ENCODE peak calls at places on chromosomes 11 and 22, in five cellular contexts. K, I, N, R and J are unnamed samples.

GRCh38 chr11:117171648-117172051 is 6.9 kb upstream of the SIDT2 start:
- DNase-seq in K (peak; percentile 54), I (peak; percentile 18), N (no peak), R (no peak), J (no peak)

GRCh38 chr11:17350455-17351170 is 987 bp upstream of the NCR3LG1 start:
- DNase-seq in K (no peak), I (no peak), N (no peak), R (no peak), J (peak; percentile 33)

GRCh38 chr11:2137202-2138071 is 1.8 kb downstream of the IGF2 start:
- DNase-seq in K (peak; percentile 48), I (peak; percentile 87), N (peak; percentile 86), R (peak; percentile 80), J (peak; percentile 43)

GRCh38 chr11:13183094-13183825 is 94.3 kb upstream of the BMAL1 start:
- DNase-seq in K (peak; percentile 54), I (peak; percentile 52), N (no peak), R (no peak), J (peak; percentile 98)

GRCh38 chr11:70581991-70582885 is 183.9 kb downstream of the CTTN start:
- DNase-seq in K (no peak), I (no peak), N (no peak), R (no peak), J (no peak)

GRCh38 chr22:38788417-38788816 is 5.5 kb downstream of the DNAL4 start:
- DNase-seq in K (peak; percentile 96), I (peak; percentile 96), N (no peak), R (no peak), J (no peak)

GRCh38 chr11:1437500-1437899 is 47.8 kb downstream of the BRSK2 start:
- DNase-seq in K (peak; percentile 42), I (peak; percentile 76), N (no peak), R (no peak), J (no peak)

GRCh38 chr11:36306888-36307287 is 10.8 kb downstream of the PRR5L start:
- DNase-seq in K (no peak), I (peak; percentile 69), N (no peak), R (no peak), J (peak; percentile 13)

GRCh38 chr11:1641096-1641495 is 11.5 kb downstream of the KRTAP5-5 start:
- DNase-seq in K (no peak), I (no peak), N (no peak), R (no peak), J (no peak)

GRCh38 chr22:40209945-40210485 is 32.3 kb downstream of the TNRC6B start:
- DNase-seq in K (no peak), I (no peak), N (no peak), R (no peak), J (no peak)

GRCh38 chr11:926341-926916 is 759 bp downstream of the AP2A2 start:
- DNase-seq in K (peak; percentile 69), I (peak; percentile 85), N (no peak), R (no peak), J (peak; percentile 58)

GRCh38 chr11:44564198-44564597 is 1.3 kb upstream of the CD82 start:
- DNase-seq in K (peak; percentile 28), I (no peak), N (no peak), R (no peak), J (no peak)

GRCh38 chr11:8060801-8061554 is 20.0 kb upstream of the TUB start:
- DNase-seq in K (peak; percentile 94), I (no peak), N (no peak), R (no peak), J (no peak)

GRCh38 chr11:64745219-64745522 is 1.2 kb upstream of the RASGRP2 start:
- DNase-seq in K (no peak), I (no peak), N (no peak), R (no peak), J (no peak)

GRCh38 chr11:83363280-83363679 is 77.1 kb upstream of the CCDC90B start:
- DNase-seq in K (no peak), I (no peak), N (no peak), R (no peak), J (peak; percentile 12)

GRCh38 chr11:83970061-83970671 is 684.0 kb upstream of the CCDC90B start:
- DNase-seq in K (no peak), I (no peak), N (no peak), R (no peak), J (no peak)

GRCh38 chr11:101444851-101445250 is 139.0 kb downstream of the TRPC6 start:
- DNase-seq in K (no peak), I (no peak), N (no peak), R (no peak), J (no peak)

GRCh38 chr22:19853879-19854777 is 546 bp downstream of the GNB1L start:
- DNase-seq in K (no peak), I (no peak), N (no peak), R (no peak), J (no peak)

GRCh38 chr11:11982975-11983374 is 25.5 kb downstream of the DKK3 start:
- DNase-seq in K (peak; percentile 75), I (no peak), N (no peak), R (no peak), J (no peak)

GRCh38 chr11:2297623-2298030 is 4.1 kb downstream of the C11orf21 start:
- DNase-seq in K (no peak), I (no peak), N (no peak), R (no peak), J (no peak)

GRCh38 chr22:25881353-25881752 is 139.4 kb downstream of the MYO18B start:
- DNase-seq in K (no peak), I (no peak), N (no peak), R (no peak), J (no peak)

GRCh38 chr11:43992834-43993637 is 50.6 kb downstream of the C11orf96 start:
- DNase-seq in K (peak; percentile 53), I (peak; percentile 38), N (no peak), R (no peak), J (no peak)

GRCh38 chr11:13595166-13595565 is 73.3 kb upstream of the FAR1 start:
- DNase-seq in K (peak; percentile 42), I (no peak), N (no peak), R (no peak), J (peak; percentile 57)

GRCh38 chr11:128291835-128292234 is 295.5 kb downstream of the ETS1 start:
- DNase-seq in K (no peak), I (no peak), N (no peak), R (no peak), J (no peak)

GRCh38 chr11:130826572-130826971 is 89.7 kb downstream of the SNX19 start:
- DNase-seq in K (no peak), I (no peak), N (no peak), R (no peak), J (no peak)

GRCh38 chr11:10823152-10823579 is 14.4 kb upstream of the EIF4G2 start:
- DNase-seq in K (no peak), I (no peak), N (no peak), R (no peak), J (no peak)

GRCh38 chr11:126431401-126432064 is 76.0 kb downstream of the ST3GAL4 start:
- DNase-seq in K (peak; percentile 72), I (peak; percentile 72), N (no peak), R (no peak), J (peak; percentile 18)

GRCh38 chr11:96055706-96056387 is 131.9 kb upstream of the MTMR2 start:
- DNase-seq in K (peak; percentile 62), I (peak; percentile 54), N (no peak), R (peak; percentile 6), J (peak; percentile 48)

GRCh38 chr11:118931576-118931975 is 5.8 kb upstream of the BCL9L start:
- DNase-seq in K (no peak), I (no peak), N (no peak), R (no peak), J (no peak)

GRCh38 chr11:118930152-118930712 is 4.5 kb upstream of the BCL9L start:
- DNase-seq in K (peak; percentile 63), I (peak; percentile 82), N (peak; percentile 97), R (no peak), J (peak; percentile 99)

GRCh38 chr11:118928108-118928869 is 2.6 kb upstream of the BCL9L start:
- DNase-seq in K (peak; percentile 92), I (peak; percentile 94), N (peak; percentile 92), R (peak; percentile 95), J (peak; percentile 98)

GRCh38 chr11:118928870-118929495 is 3.3 kb upstream of the BCL9L start:
- DNase-seq in K (peak; percentile 41), I (peak; percentile 88), N (no peak), R (no peak), J (peak; percentile 52)

DNA sequence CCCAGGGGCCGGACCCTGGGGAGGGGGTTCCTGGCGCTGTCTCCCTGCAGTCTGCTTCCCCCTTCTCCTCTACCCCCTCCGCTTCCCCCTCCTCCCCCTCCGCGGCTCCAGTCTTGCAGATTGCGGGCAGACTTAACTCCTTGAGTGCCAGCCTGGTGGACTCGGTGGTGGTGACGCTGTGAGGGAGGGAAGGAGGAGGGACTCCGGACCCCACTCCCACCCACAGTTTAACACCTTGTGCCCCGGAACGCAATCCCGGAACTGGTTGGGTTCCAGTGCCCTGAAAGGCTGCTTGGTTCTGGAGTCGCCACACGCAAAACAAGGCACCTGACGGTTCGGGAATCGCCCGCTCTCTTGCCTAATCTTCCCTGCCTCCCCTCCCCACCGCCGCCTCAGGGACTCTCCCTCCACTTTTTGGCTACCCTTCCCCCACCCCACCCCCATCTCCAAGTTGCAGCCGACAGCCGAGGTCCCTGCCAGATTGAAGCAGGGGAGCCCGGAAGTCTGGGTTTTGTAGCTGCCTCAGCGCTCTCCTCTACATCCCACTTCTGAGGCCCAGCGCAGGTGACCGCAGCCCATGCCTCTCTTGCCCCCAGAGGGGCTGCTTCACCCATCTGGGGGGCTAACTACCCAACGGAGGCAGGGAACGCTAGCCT is 3.9 kb upstream of the BCL9L start:
- DNase-seq in K (peak; percentile 77), I (peak; percentile 95), N (peak; percentile 93), R (peak; percentile 89), J (peak; percentile 93)
- H3K14ac ChIP-seq in K (no peak overlapping the region), I (no peak overlapping the region), N (no peak overlapping the region), R (no peak overlapping the region), J (peak overlapping the region; percentile 69)

GRCh38 chr22:41976961-41977566 is 7.8 kb downstream of the SEPTIN3 start:
- DNase-seq in K (no peak), I (no peak), N (no peak), R (no peak), J (peak; percentile 30)
- H3K14ac ChIP-seq in K (no peak overlapping the region), I (no peak overlapping the region), N (peak overlapping the region; percentile 66), R (peak overlapping the region; percentile 84), J (peak overlapping the region; percentile 22)

GRCh38 chr22:30969532-30970355 is 679 bp downstream of the TUG1 start:
- DNase-seq in K (peak; percentile 44), I (peak; percentile 61), N (peak; percentile 32), R (no peak), J (peak; percentile 8)
- H3K14ac ChIP-seq in K (peak overlapping the region; percentile 94), I (no peak overlapping the region), N (peak overlapping the region; percentile 99), R (no peak overlapping the region), J (peak overlapping the region; percentile 58)

GRCh38 chr11:57568330-57568766 is 876 bp upstream of the UBE2L6 start:
- DNase-seq in K (peak; percentile 67), I (peak; percentile 85), N (peak; percentile 83), R (peak; percentile 86), J (peak; percentile 70)

GRCh38 chr11:57566564-57567209 is 785 bp downstream of the UBE2L6 start:
- DNase-seq in K (no peak), I (no peak), N (no peak), R (no peak), J (peak; percentile 46)

GRCh38 chr11:57566035-57566504 is 1.4 kb downstream of the UBE2L6 start:
- DNase-seq in K (peak; percentile 63), I (peak; percentile 80), N (no peak), R (no peak), J (peak; percentile 51)

GRCh38 chr11:57567512-57568329 is at the start of gene UBE2L6:
- DNase-seq in K (no peak), I (no peak), N (peak; percentile 53), R (peak; percentile 65), J (peak; percentile 87)

DNA sequence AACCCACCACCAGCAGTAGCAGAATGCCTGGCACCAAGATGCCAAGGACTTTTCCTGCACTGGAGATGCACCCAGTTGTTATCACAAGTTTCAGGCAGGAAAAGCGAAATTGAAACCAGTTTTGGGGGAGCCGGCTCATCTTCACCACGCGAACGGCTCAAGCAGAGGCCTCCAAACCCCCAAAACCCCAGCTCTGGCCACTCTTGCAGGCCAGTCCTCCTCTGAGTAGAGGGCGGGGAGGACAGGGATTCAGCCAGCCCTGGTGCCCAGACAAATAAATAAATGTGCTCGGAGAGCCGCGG is 311 bp downstream of the UBE2L6 start:
- DNase-seq in K (peak; percentile 13), I (peak; percentile 57), N (no peak), R (no peak), J (no peak)
- H3K14ac ChIP-seq in K (peak overlapping the region; percentile 96), I (no peak overlapping the region), N (peak overlapping the region; percentile 26), R (no peak overlapping the region), J (no peak overlapping the region)